ENCODE peak calls at places on chromosomes 3 and 15, in five cellular contexts. O is lower leg skin, Z is AG04450, F is BJ, G is mucosa of descending colon. L is an unnamed sample.

GRCh38 chr3:71733319-71733718 is 8.1 kb upstream of the EIF4E3 start:
- DNase-seq in F (no peak), G (no peak), O (no peak), Z (no peak), L (no peak)

GRCh38 chr3:78519281-78519680 is 1248.5 kb downstream of the ROBO1 start:
- DNase-seq in G (no peak), Z (no peak), F (no peak), O (no peak), L (no peak)

GRCh38 chr3:53804697-53805462 is 41.3 kb downstream of the CHDH start:
- DNase-seq in G (no peak), F (peak), Z (peak), O (no peak), L (no peak)

GRCh38 chr3:151296226-151296625 is 17.9 kb upstream of the P2RY14 start:
- DNase-seq in O (no peak), G (no peak), F (no peak), Z (no peak), L (no peak)

GRCh38 chr15:38868326-38869114 is 303.9 kb upstream of the RASGRP1 start:
- DNase-seq in G (peak), Z (peak), O (peak), F (peak), L (no peak)

GRCh38 chr3:112646623-112647022 is 5.7 kb upstream of the CCDC80 start:
- DNase-seq in F (no peak), Z (no peak), G (no peak), O (no peak), L (no peak)

GRCh38 chr15:71601038-71601869 is 209.1 kb upstream of the NR2E3 start:
- DNase-seq in F (no peak), O (no peak), G (no peak), Z (no peak), L (no peak)

GRCh38 chr3:57822686-57823085 is 66.6 kb downstream of the SLMAP start:
- DNase-seq in Z (no peak), G (no peak), F (no peak), O (no peak), L (no peak)

GRCh38 chr3:131705099-131705498 is 202.3 kb upstream of the MRPL3 start:
- DNase-seq in O (no peak), Z (no peak), G (no peak), F (no peak), L (no peak)

GRCh38 chr3:54891540-54891897 is 36.3 kb downstream of the LRTM1 start:
- DNase-seq in F (peak), G (peak), O (peak), Z (peak), L (no peak)

GRCh38 chr3:172159962-172160538 is 120.7 kb downstream of the FNDC3B start:
- DNase-seq in O (peak), F (no peak), Z (no peak), G (no peak), L (no peak)

GRCh38 chr3:156037356-156037755 is 83.0 kb upstream of the KCNAB1 start:
- DNase-seq in O (no peak), G (no peak), Z (no peak), F (no peak), L (no peak)

GRCh38 chr3:109640146-109640652 is 302.9 kb upstream of the DPPA4 start:
- DNase-seq in G (no peak), F (no peak), O (no peak), Z (no peak), L (no peak)

GRCh38 chr3:195522254-195523023 is 20.7 kb downstream of the PPP1R2 start:
- DNase-seq in Z (no peak), O (no peak), F (no peak), G (no peak), L (no peak)

GRCh38 chr3:73683706-73684105 is 59.0 kb upstream of the PDZRN3 start:
- DNase-seq in G (no peak), F (no peak), O (no peak), Z (no peak), L (no peak)

GRCh38 chr3:188283347-188283746 is 129.4 kb downstream of the LPP start:
- DNase-seq in F (no peak), G (no peak), Z (no peak), O (peak), L (no peak)

GRCh38 chr3:39707314-39707909 is 102.0 kb upstream of the MYRIP start:
- DNase-seq in Z (no peak), O (no peak), F (no peak), G (no peak), L (no peak)

GRCh38 chr3:87261925-87262324 is 14.5 kb downstream of the POU1F1 start:
- DNase-seq in Z (no peak), F (no peak), O (no peak), G (no peak), L (no peak)

GRCh38 chr3:87260270-87260669 is 16.1 kb downstream of the POU1F1 start:
- DNase-seq in G (no peak), Z (peak), O (no peak), F (peak), L (no peak)
- TF ChIP-seq CTCF in G (no peak), Z (peak), O (no peak), F (peak), L (no peak)

DNA sequence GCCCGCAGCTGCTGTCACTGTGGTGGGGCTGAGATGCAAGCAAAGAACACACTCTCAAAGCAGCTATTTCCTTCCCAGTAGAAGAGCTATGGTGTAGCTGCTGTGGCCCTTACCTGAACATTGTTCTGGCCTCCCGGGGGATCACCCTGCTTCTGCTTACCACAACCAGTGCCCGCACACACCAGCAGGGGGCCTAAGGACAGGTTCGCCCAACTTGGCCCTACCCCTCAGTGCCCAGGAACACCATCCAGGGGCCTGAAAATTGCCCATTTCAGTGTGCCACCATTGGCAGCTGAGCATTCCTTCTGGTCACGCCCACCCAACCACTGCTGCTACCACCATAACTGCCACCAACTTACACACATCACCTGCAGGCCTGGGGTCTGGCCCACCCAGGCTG is 113.0 kb downstream of the TP63 start:
- DNase-seq in F (no peak), Z (no peak), O (no peak), G (no peak), L (no peak)
- TF ChIP-seq CTCF in F (no peak), Z (no peak), O (no peak), G (no peak), L (no peak)

GRCh38 chr3:149879872-149880271 is 66.9 kb downstream of the RNF13 start:
- DNase-seq in F (peak), G (peak), O (peak), Z (peak), L (no peak)
- TF ChIP-seq CTCF in F (peak), G (no peak), O (no peak), Z (peak), L (no peak)

GRCh38 chr3:125587039-125587664 is 8.1 kb downstream of the OSBPL11 start:
- DNase-seq in G (no peak), O (no peak), Z (no peak), F (no peak), L (no peak)

GRCh38 chr3:125585595-125586223 is 9.6 kb downstream of the OSBPL11 start:
- DNase-seq in F (peak), O (peak), Z (peak), G (peak), L (no peak)

DNA sequence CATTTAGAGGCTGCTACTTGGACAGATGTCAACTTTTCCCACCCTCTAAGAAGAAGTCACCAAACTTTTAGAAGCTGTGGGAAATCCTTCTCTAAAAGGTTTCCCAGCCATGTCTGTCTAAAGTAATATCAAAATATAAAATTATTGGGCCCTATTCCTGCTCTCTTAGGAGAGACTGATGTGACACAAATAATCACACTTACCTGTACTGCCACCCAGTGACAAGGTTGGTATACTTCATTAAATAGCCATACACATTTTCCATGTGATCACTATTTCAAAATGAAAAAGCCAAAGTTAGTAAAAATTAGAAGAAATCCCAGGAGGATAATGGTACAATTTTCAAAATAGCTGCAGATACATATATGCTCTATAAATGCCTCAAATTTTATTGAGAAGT is 12.6 kb downstream of the OSBPL11 start:
- DNase-seq in G (no peak), O (no peak), Z (no peak), F (no peak), L (no peak)
- TF ChIP-seq CTCF in G (no peak), O (no peak), Z (no peak), F (no peak), L (no peak)

DNA sequence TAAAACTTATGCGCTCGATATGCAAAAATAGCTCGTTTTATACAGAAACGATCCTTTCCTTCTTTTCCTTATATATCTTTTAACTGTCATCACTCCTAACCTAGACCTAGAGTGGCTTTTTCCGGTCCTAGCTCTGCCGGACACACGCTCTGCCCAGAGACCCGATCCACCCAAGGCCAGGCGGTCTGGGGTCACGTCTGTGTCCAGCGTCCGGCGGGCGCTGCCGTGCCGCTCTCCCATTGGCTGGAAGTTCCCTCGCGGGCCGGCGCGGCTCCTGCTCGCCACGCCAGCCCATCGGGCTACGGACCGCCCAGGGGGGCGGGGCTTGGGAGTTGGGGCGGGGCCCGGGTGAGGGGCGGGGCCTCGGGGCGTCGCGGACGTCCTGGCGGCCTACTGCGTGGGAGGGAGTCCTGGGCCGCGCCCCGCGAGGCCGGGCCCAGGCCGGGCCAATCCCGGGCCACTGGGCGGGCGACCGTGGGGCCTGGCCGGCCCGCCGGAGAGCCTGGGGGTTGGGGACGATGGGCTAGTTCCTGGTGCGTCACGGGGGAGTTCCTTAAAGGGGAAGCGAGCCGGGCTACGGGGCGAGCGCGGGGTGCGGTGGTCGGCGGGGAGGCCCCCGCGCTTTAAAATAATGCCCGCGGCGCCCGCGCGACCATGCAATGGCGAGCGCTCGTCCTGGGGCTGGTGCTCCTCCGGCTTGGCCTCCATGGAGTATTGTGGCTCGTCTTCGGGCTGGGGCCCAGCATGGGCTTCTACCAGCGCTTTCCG is at the start of gene EDEM1:
- DNase-seq in F (peak), G (peak), Z (peak), O (peak), L (peak)
- TF ChIP-seq CTCF in F (no peak), G (peak), Z (no peak), O (no peak), L (no peak)

GRCh38 chr3:13283877-13284264 is 136.3 kb downstream of the NUP210 start:
- DNase-seq in G (no peak), Z (no peak), F (no peak), O (no peak), L (no peak)

GRCh38 chr3:13282528-13282985 is 137.6 kb downstream of the NUP210 start:
- DNase-seq in G (no peak), Z (no peak), F (no peak), O (no peak), L (no peak)

GRCh38 chr3:13281657-13282527 is 138.2 kb downstream of the NUP210 start:
- DNase-seq in F (no peak), Z (no peak), O (no peak), G (no peak), L (no peak)

GRCh38 chr3:13285007-13285567 is 135.0 kb downstream of the NUP210 start:
- DNase-seq in O (no peak), G (no peak), Z (no peak), F (no peak), L (no peak)

DNA sequence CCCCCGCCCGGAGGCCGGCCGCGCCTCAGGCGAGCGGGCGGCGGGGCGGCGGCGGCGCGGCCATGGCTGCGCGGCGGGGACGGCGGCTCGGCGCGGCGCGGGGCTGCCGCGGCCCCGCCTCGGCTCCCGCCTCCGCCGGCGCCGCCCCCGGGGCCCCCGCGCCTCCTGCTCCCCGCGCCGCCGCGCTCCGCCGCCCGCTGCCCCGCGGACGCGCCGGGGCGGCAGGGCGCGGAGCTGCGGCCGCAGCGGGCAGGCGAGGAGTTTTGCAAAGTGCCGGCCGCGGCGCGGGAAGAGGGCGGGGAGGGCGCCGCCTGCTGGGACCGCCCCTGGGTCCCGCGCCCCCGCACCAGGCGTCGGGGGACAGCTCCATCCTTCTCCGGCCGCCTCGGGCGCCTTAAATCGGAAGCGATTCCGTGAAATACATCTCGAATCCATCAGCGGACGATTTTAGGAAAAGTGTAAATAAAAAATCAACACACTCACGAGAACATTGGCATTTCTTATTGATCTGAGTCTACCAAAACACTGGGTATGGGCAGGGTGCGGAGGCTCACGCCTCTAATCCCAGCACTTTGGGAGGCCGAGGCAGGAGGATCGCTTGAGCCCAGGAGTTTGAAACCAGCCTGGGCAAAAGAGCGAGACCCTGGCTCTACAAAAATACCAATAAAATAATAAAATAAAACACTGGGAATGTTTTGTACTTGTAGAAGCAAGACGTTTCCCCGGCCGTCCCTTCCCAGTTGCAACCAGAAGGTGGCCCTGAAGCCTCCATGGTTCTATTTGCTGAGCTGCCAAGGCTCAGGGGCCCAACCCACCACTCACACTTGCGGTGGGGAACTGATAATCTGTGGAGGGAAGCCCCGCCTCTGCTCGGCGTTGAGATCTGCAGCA is 136.9 kb downstream of the NUP210 start:
- DNase-seq in G (no peak), Z (no peak), F (no peak), O (no peak), L (no peak)
- TF ChIP-seq CTCF in G (no peak), Z (no peak), F (peak), O (no peak), L (no peak)